ENCODE peak calls at places on chromosomes 13 and 19, in seven cellular contexts. One of them, this sample, is unnamed.

GRCh38 chr13:101514695-101515275 is 62.3 kb downstream of the ITGBL1 start:
- DNase-seq in uterus: no peak
- DNase-seq in BJ: no peak
- DNase-seq in cardiac muscle cell: peak
- DNase-seq in thyroid gland: peak
- DNase-seq in Peyer's patch: no peak
- DNase-seq in keratinocyte: no peak
- DNase-seq in this sample: peak

GRCh38 chr19:18282021-18282787 is 782 bp upstream of the JUND start:
- DNase-seq in thyroid gland: peak
- DNase-seq in uterus: no peak
- DNase-seq in keratinocyte: no peak
- DNase-seq in Peyer's patch: peak
- DNase-seq in cardiac muscle cell: no peak
- DNase-seq in BJ: no peak
- DNase-seq in this sample: no peak

GRCh38 chr13:41222259-41222852 is 28.0 kb upstream of the KBTBD7 start:
- DNase-seq in uterus: peak
- DNase-seq in BJ: no peak
- DNase-seq in keratinocyte: peak
- DNase-seq in Peyer's patch: peak
- DNase-seq in thyroid gland: peak
- DNase-seq in cardiac muscle cell: peak
- DNase-seq in this sample: peak

GRCh38 chr19:19039901-19040300 is 6.5 kb downstream of the ARMC6 start:
- DNase-seq in BJ: no peak
- DNase-seq in cardiac muscle cell: no peak
- DNase-seq in keratinocyte: no peak
- DNase-seq in uterus: no peak
- DNase-seq in Peyer's patch: no peak
- DNase-seq in thyroid gland: no peak
- DNase-seq in this sample: no peak

GRCh38 chr19:17339088-17339741 is 1.9 kb downstream of the GTPBP3 start:
- DNase-seq in cardiac muscle cell: no peak
- DNase-seq in thyroid gland: no peak
- DNase-seq in BJ: no peak
- DNase-seq in keratinocyte: no peak
- DNase-seq in uterus: no peak
- DNase-seq in Peyer's patch: no peak
- DNase-seq in this sample: no peak

GRCh38 chr13:105428816-105429215 is 1106.6 kb downstream of the EFNB2 start:
- DNase-seq in BJ: no peak
- DNase-seq in thyroid gland: no peak
- DNase-seq in Peyer's patch: no peak
- DNase-seq in keratinocyte: no peak
- DNase-seq in uterus: no peak
- DNase-seq in cardiac muscle cell: peak
- DNase-seq in this sample: no peak

GRCh38 chr19:28685802-28686201 is 527.1 kb downstream of the UQCRFS1 start:
- DNase-seq in thyroid gland: no peak
- DNase-seq in keratinocyte: no peak
- DNase-seq in BJ: no peak
- DNase-seq in Peyer's patch: no peak
- DNase-seq in cardiac muscle cell: no peak
- DNase-seq in uterus: no peak
- DNase-seq in this sample: no peak

GRCh38 chr19:58406818-58407657 is 1.4 kb upstream of the ZNF584 start:
- DNase-seq in uterus: no peak
- DNase-seq in thyroid gland: no peak
- DNase-seq in Peyer's patch: no peak
- DNase-seq in BJ: no peak
- DNase-seq in cardiac muscle cell: no peak
- DNase-seq in keratinocyte: no peak
- DNase-seq in this sample: no peak

GRCh38 chr13:113050856-113051431 is 54.6 kb upstream of the F7 start:
- DNase-seq in keratinocyte: no peak
- DNase-seq in Peyer's patch: no peak
- DNase-seq in BJ: no peak
- DNase-seq in uterus: no peak
- DNase-seq in thyroid gland: no peak
- DNase-seq in cardiac muscle cell: no peak
- DNase-seq in this sample: no peak

GRCh38 chr13:51614350-51614786 is 30.1 kb downstream of the WDFY2 start:
- DNase-seq in thyroid gland: no peak
- DNase-seq in BJ: no peak
- DNase-seq in Peyer's patch: peak
- DNase-seq in cardiac muscle cell: no peak
- DNase-seq in keratinocyte: no peak
- DNase-seq in uterus: peak
- DNase-seq in this sample: no peak

GRCh38 chr19:1408300-1409203 is 1.2 kb downstream of the DAZAP1 start:
- DNase-seq in Peyer's patch: peak
- DNase-seq in BJ: no peak
- DNase-seq in cardiac muscle cell: peak
- DNase-seq in uterus: no peak
- DNase-seq in keratinocyte: no peak
- DNase-seq in thyroid gland: peak
- DNase-seq in this sample: peak

GRCh38 chr19:10672529-10673150 is 18.5 kb downstream of the ILF3 start:
- DNase-seq in keratinocyte: no peak
- DNase-seq in thyroid gland: peak
- DNase-seq in uterus: no peak
- DNase-seq in BJ: no peak
- DNase-seq in cardiac muscle cell: peak
- DNase-seq in Peyer's patch: no peak
- DNase-seq in this sample: no peak

GRCh38 chr13:27334774-27335490 is 64.3 kb downstream of the RASL11A start:
- DNase-seq in keratinocyte: no peak
- DNase-seq in BJ: no peak
- DNase-seq in Peyer's patch: no peak
- DNase-seq in cardiac muscle cell: no peak
- DNase-seq in thyroid gland: no peak
- DNase-seq in uterus: no peak
- DNase-seq in this sample: peak

GRCh38 chr19:18278521-18279265 is 2.7 kb downstream of the JUND start:
- DNase-seq in cardiac muscle cell: peak
- DNase-seq in BJ: no peak
- DNase-seq in thyroid gland: no peak
- DNase-seq in Peyer's patch: peak
- DNase-seq in keratinocyte: no peak
- DNase-seq in uterus: no peak
- DNase-seq in this sample: peak

GRCh38 chr19:16521715-16522289 is 20.4 kb downstream of the CHERP start:
- DNase-seq in uterus: no peak
- DNase-seq in BJ: no peak
- DNase-seq in thyroid gland: no peak
- DNase-seq in Peyer's patch: no peak
- DNase-seq in keratinocyte: no peak
- DNase-seq in cardiac muscle cell: no peak
- DNase-seq in this sample: no peak

GRCh38 chr13:51262501-51263211 is 40.5 kb downstream of the FAM124A start:
- DNase-seq in keratinocyte: no peak
- DNase-seq in cardiac muscle cell: no peak
- DNase-seq in BJ: no peak
- DNase-seq in uterus: no peak
- DNase-seq in Peyer's patch: no peak
- DNase-seq in thyroid gland: no peak
- DNase-seq in this sample: no peak

GRCh38 chr13:44649118-44649455 is 73.0 kb upstream of the TSC22D1 start:
- DNase-seq in Peyer's patch: no peak
- DNase-seq in thyroid gland: no peak
- DNase-seq in BJ: no peak
- DNase-seq in uterus: no peak
- DNase-seq in keratinocyte: no peak
- DNase-seq in cardiac muscle cell: no peak
- DNase-seq in this sample: no peak

GRCh38 chr13:66076417-66076816 is 1153.7 kb downstream of the PCDH9 start:
- DNase-seq in BJ: no peak
- DNase-seq in cardiac muscle cell: peak
- DNase-seq in thyroid gland: no peak
- DNase-seq in Peyer's patch: no peak
- DNase-seq in keratinocyte: no peak
- DNase-seq in uterus: no peak
- DNase-seq in this sample: peak

GRCh38 chr13:79018166-79018565 is 359.2 kb upstream of the OBI1 start:
- DNase-seq in BJ: no peak
- DNase-seq in Peyer's patch: no peak
- DNase-seq in cardiac muscle cell: no peak
- DNase-seq in thyroid gland: no peak
- DNase-seq in keratinocyte: no peak
- DNase-seq in uterus: no peak
- DNase-seq in this sample: no peak

GRCh38 chr13:74037762-74038161 is 96.4 kb downstream of the KLF12 start:
- DNase-seq in keratinocyte: no peak
- DNase-seq in uterus: no peak
- DNase-seq in BJ: no peak
- DNase-seq in Peyer's patch: no peak
- DNase-seq in cardiac muscle cell: no peak
- DNase-seq in thyroid gland: no peak
- DNase-seq in this sample: no peak

GRCh38 chr19:43594710-43595604 is 977 bp downstream of the IRGQ start:
- DNase-seq in thyroid gland: peak
- DNase-seq in BJ: no peak
- DNase-seq in Peyer's patch: peak
- DNase-seq in uterus: no peak
- DNase-seq in cardiac muscle cell: peak
- DNase-seq in keratinocyte: no peak
- DNase-seq in this sample: peak

GRCh38 chr13:50685491-50685890 is 158.0 kb downstream of the DLEU7 start:
- DNase-seq in keratinocyte: no peak
- DNase-seq in thyroid gland: peak
- DNase-seq in Peyer's patch: peak
- DNase-seq in BJ: no peak
- DNase-seq in uterus: peak
- DNase-seq in cardiac muscle cell: peak
- DNase-seq in this sample: peak

GRCh38 chr13:24747248-24748151 is 16.5 kb upstream of the RNF17 start:
- DNase-seq in keratinocyte: no peak
- DNase-seq in Peyer's patch: no peak
- DNase-seq in BJ: no peak
- DNase-seq in thyroid gland: no peak
- DNase-seq in cardiac muscle cell: peak
- DNase-seq in uterus: no peak
- DNase-seq in this sample: peak

GRCh38 chr13:35840991-35841604 is 290.1 kb downstream of the DCLK1 start:
- DNase-seq in cardiac muscle cell: no peak
- DNase-seq in BJ: no peak
- DNase-seq in thyroid gland: no peak
- DNase-seq in Peyer's patch: no peak
- DNase-seq in keratinocyte: no peak
- DNase-seq in uterus: peak
- DNase-seq in this sample: no peak
- TF ChIP-seq CTCF in cardiac muscle cell: no peak
- TF ChIP-seq CTCF in BJ: no peak
- TF ChIP-seq CTCF in thyroid gland: no peak
- TF ChIP-seq CTCF in Peyer's patch: no peak
- TF ChIP-seq CTCF in keratinocyte: no peak
- TF ChIP-seq CTCF in uterus: no peak
- TF ChIP-seq CTCF in this sample: no peak

GRCh38 chr13:31050486-31051400 is 111.0 kb downstream of the HSPH1 start:
- DNase-seq in cardiac muscle cell: peak
- DNase-seq in keratinocyte: no peak
- DNase-seq in thyroid gland: no peak
- DNase-seq in uterus: no peak
- DNase-seq in Peyer's patch: peak
- DNase-seq in BJ: no peak
- DNase-seq in this sample: peak
- TF ChIP-seq CTCF in cardiac muscle cell: peak
- TF ChIP-seq CTCF in keratinocyte: no peak
- TF ChIP-seq CTCF in thyroid gland: no peak
- TF ChIP-seq CTCF in uterus: no peak
- TF ChIP-seq CTCF in Peyer's patch: no peak
- TF ChIP-seq CTCF in BJ: peak
- TF ChIP-seq CTCF in this sample: peak

GRCh38 chr19:48735031-48735615 is 5.3 kb downstream of the RASIP1 start:
- DNase-seq in uterus: no peak
- DNase-seq in BJ: no peak
- DNase-seq in cardiac muscle cell: peak
- DNase-seq in Peyer's patch: peak
- DNase-seq in keratinocyte: no peak
- DNase-seq in thyroid gland: peak
- DNase-seq in this sample: no peak

GRCh38 chr19:48728882-48729645 is 9.5 kb upstream of the MAMSTR start:
- DNase-seq in Peyer's patch: no peak
- DNase-seq in cardiac muscle cell: peak
- DNase-seq in BJ: no peak
- DNase-seq in uterus: no peak
- DNase-seq in thyroid gland: peak
- DNase-seq in keratinocyte: no peak
- DNase-seq in this sample: no peak

GRCh38 chr19:48726573-48726972 is 7.0 kb upstream of the MAMSTR start:
- DNase-seq in BJ: no peak
- DNase-seq in cardiac muscle cell: no peak
- DNase-seq in keratinocyte: no peak
- DNase-seq in thyroid gland: no peak
- DNase-seq in Peyer's patch: no peak
- DNase-seq in uterus: no peak
- DNase-seq in this sample: no peak

GRCh38 chr19:48734625-48735024 is 5.8 kb downstream of the RASIP1 start:
- DNase-seq in thyroid gland: no peak
- DNase-seq in uterus: no peak
- DNase-seq in Peyer's patch: no peak
- DNase-seq in BJ: no peak
- DNase-seq in keratinocyte: no peak
- DNase-seq in cardiac muscle cell: no peak
- DNase-seq in this sample: no peak

DNA sequence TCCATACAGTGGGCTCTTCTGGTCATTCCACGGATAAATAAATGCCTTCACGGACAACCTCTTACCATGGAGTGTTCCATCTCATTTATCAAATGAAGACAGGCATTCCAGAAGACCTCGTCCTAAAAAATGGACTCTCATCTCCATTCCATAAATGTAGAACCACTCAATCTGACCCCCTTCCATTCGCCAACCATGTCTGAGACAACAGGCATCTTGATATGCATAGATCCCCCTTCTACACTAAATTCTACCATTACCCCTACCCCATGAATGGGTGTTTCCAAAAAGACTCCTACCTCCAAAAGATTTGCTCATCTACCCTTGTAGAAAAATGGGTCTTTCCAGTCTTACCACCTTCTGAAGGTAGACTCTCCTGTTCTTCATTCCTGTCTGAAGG is 9.0 kb downstream of the RASIP1 start:
- DNase-seq in uterus: no peak
- DNase-seq in thyroid gland: no peak
- DNase-seq in Peyer's patch: no peak
- DNase-seq in keratinocyte: no peak
- DNase-seq in cardiac muscle cell: no peak
- DNase-seq in BJ: no peak
- DNase-seq in this sample: no peak
- TF ChIP-seq CTCF in uterus: no peak
- TF ChIP-seq CTCF in thyroid gland: no peak
- TF ChIP-seq CTCF in Peyer's patch: no peak
- TF ChIP-seq CTCF in keratinocyte: no peak
- TF ChIP-seq CTCF in cardiac muscle cell: no peak
- TF ChIP-seq CTCF in BJ: no peak
- TF ChIP-seq CTCF in this sample: no peak

DNA sequence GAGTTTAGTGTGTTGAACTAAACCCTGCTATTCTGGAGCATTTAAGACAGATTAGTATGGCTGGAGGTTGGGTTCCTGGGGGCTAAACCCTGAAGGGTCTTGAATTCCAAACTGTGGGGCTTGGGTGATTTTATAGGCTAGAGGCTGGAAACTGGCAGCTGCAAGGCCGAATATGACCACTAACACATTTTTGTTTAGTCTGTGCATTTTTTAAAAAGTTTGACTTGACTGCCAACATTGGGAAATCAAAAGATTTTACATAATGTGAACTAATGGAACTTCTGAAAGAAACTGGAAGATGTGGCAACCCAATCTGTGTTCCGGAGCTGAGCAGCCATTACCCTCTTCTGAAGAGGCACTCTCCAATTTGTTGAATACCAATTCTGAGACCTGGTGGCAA is 5.1 kb downstream of the ZNF784 start:
- DNase-seq in thyroid gland: no peak
- DNase-seq in uterus: no peak
- DNase-seq in cardiac muscle cell: peak
- DNase-seq in keratinocyte: no peak
- DNase-seq in BJ: no peak
- DNase-seq in Peyer's patch: no peak
- DNase-seq in this sample: peak
- TF ChIP-seq CTCF in thyroid gland: no peak
- TF ChIP-seq CTCF in uterus: no peak
- TF ChIP-seq CTCF in cardiac muscle cell: no peak
- TF ChIP-seq CTCF in keratinocyte: no peak
- TF ChIP-seq CTCF in BJ: no peak
- TF ChIP-seq CTCF in Peyer's patch: no peak
- TF ChIP-seq CTCF in this sample: no peak